ENCODE peak calls at places on chromosomes 12 and 14, in eight cellular contexts. R is AG09309, O is cardiac fibroblast, J is fibroblast of pulmonary artery, K is AG10803, C is NB4, V is choroid plexus epithelial cell, A is HepG2. I is an unnamed sample.

GRCh38 chr12:122395319-122395718 is 27.1 kb downstream of the CLIP1 start:
- DNase-seq in R (peak), O (peak), J (peak), K (peak), C (no peak), V (peak), A (no peak), I (peak)

GRCh38 chr12:62263956-62264355 is 3.8 kb downstream of the USP15 start:
- DNase-seq in R (no peak), O (no peak), J (no peak), K (no peak), C (no peak), V (no peak), A (no peak), I (no peak)

GRCh38 chr12:29320295-29321090 is 60.5 kb downstream of the ERGIC2 start:
- DNase-seq in R (peak), O (peak), J (peak), K (peak), C (no peak), V (peak), A (peak), I (peak)

GRCh38 chr12:60308366-60309000 is 712.7 kb downstream of the SLC16A7 start:
- DNase-seq in R (peak), O (peak), J (no peak), K (peak), C (no peak), V (peak), A (no peak), I (no peak)

GRCh38 chr12:67650528-67651379 is 2.2 kb downstream of the DYRK2 start:
- DNase-seq in R (no peak), O (no peak), J (no peak), K (no peak), C (peak), V (no peak), A (no peak), I (no peak)

GRCh38 chr14:51607677-51608076 is 44.0 kb upstream of the FRMD6 start:
- DNase-seq in R (peak), O (no peak), J (peak), K (peak), C (no peak), V (peak), A (no peak), I (peak)

GRCh38 chr12:104793968-104794367 is 164.1 kb downstream of the SLC41A2 start:
- DNase-seq in R (no peak), O (no peak), J (no peak), K (no peak), C (no peak), V (no peak), A (no peak), I (no peak)

GRCh38 chr12:6180300-6181051 is 19.7 kb upstream of the CD9 start:
- DNase-seq in R (no peak), O (peak), J (peak), K (peak), C (no peak), V (peak), A (peak), I (peak)

GRCh38 chr12:52912711-52913423 is 8.0 kb upstream of the KRT8 start:
- DNase-seq in R (no peak), O (no peak), J (no peak), K (no peak), C (no peak), V (no peak), A (no peak), I (no peak)

GRCh38 chr14:51999084-51999483 is 9.7 kb downstream of the RTRAF start:
- DNase-seq in R (no peak), O (peak), J (peak), K (peak), C (no peak), V (peak), A (no peak), I (no peak)

GRCh38 chr14:50871223-50871622 is 630 bp upstream of the ABHD12B start:
- DNase-seq in R (no peak), O (no peak), J (no peak), K (no peak), C (no peak), V (no peak), A (no peak), I (no peak)

GRCh38 chr12:64083285-64084210 is 138.5 kb downstream of the KICS2 start:
- DNase-seq in R (peak), O (peak), J (peak), K (peak), C (no peak), V (peak), A (no peak), I (peak)

DNA sequence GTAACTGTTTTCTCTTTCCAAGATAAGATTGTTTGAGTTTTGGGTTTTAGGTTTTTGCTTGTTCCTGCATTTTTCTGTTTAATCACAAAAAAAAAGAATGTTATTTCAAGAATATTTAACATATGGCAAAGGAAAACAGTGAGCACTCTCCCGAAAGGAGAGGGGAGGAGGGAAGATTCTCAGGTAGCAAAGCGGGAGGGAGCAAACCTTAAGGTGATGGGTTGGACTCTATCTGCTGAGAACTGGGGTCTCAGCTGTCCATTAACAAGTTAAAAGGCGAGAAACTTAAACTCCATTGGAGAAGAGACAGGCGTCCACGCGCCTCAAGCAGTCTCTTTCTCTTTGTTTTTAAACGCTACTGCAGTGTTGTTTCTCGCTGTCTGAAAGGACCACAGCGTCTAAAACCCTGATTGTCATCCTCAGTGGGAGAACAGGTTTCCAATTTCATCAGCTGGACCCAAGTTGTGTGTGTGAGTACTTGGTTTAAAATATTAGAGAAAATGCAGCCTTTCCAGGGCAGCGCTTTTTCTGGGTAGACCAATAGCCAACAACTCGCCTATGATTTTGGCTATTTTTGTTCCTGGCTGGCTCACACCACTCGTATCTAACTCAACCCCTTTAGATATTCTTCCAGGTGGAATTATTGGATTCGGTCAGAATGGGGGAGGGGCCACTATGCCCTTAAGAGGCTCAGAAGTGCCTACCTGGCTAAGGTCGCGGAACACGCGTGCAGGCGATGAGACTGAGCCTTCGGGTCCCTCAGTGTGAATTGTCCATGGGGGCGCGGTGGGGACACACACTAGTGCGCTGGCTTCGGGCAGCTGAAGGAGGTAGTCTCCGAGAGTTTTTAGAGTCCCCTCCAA is 8.2 kb downstream of the SIX1 start:
- DNase-seq in R (no peak), O (no peak), J (no peak), K (no peak), C (no peak), V (no peak), A (no peak), I (no peak)
- H3K4me3 ChIP-seq in R (no peak), O (no peak), J (no peak), K (no peak), C (no peak), V (no peak), A (no peak), I (no peak)

GRCh38 chr12:124694846-124695497 is 127.6 kb upstream of the NCOR2 start:
- DNase-seq in R (no peak), O (peak), J (peak), K (peak), C (peak), V (peak), A (no peak), I (peak)
- TF ChIP-seq CTCF in R (peak), O (peak), J (no peak), K (peak), C (no peak), V (no peak), A (no peak), I (no peak)

DNA sequence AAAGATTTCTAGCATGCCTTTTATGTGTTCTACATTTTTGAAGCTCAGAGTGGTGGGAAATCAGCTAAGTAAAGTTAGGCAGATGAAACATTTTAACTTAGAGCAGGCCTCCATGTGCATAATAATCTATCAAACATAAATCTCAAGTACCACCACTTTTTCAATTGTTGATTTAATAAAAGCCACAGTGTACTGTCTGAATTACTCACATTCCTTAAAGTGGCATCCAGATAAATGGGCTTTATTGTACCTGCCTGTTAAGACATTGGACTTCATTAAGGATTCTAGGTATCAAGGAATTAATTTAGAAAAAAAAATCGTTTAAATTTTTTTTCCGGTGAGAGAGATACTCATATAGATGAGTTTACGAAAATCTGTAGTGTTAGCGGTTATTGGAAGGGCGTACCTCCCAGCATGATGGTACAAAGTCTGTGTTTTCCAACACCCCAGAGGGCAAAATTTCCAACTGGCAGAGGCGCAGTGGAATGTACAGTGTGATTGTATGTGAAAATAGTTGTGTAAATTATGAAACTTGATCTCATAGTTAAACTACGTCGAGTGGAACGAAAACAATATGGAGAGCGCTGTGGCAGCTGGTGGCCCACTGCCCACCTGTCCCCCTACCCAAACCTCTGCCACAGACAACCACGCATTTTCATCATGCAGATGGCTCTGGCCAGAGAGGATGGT is 25.0 kb downstream of the ELK3 start:
- DNase-seq in R (no peak), O (no peak), J (no peak), K (no peak), C (no peak), V (no peak), A (peak), I (no peak)
- H3K4me3 ChIP-seq in R (peak), O (peak), J (no peak), K (peak), C (no peak), V (no peak), A (peak), I (no peak)

DNA sequence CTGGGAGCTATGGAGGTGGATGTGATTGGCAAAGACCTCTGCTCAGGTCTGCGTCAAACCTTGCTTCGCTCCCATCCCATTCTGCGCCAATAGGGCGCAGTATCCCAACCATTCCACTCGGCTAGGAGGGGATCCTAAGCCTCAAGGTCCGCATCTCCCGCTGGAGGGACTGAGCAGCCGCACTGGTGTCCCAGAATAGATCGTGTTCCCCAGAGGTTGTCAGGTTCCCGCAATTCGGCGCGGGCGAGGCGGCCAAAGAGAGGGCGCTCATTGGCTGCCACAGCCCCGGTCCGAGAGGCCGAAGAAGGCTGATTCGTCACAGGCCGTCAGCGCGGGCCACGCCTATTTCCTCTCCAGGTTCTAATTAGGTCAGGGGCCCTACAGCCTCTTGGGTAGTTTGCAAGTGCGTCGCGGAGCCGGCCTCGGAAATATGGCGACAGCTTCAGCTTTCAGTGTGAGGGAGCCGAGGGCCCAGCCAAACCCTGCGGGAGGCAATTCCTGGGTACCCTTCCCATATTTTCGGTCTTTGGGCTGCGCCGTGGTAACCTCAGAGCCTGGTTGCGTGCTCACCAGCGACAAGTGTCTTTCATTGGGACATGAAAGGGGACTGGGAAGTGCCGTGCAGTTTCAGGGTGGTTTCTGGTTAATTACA is 5.0 kb downstream of the OR10AD1 start:
- DNase-seq in R (peak), O (peak), J (peak), K (peak), C (peak), V (peak), A (no peak), I (peak)
- TF ChIP-seq CTCF in R (no peak), O (peak), J (no peak), K (peak), C (no peak), V (peak), A (no peak), I (no peak)

GRCh38 chr14:97218713-97219355 is 421.7 kb downstream of the VRK1 start:
- DNase-seq in R (no peak), O (no peak), J (no peak), K (peak), C (peak), V (no peak), A (no peak), I (no peak)

GRCh38 chr14:97215263-97215969 is 418.2 kb downstream of the VRK1 start:
- DNase-seq in R (no peak), O (no peak), J (no peak), K (no peak), C (no peak), V (no peak), A (no peak), I (no peak)

GRCh38 chr14:97219356-97220017 is 422.3 kb downstream of the VRK1 start:
- DNase-seq in R (no peak), O (no peak), J (no peak), K (no peak), C (no peak), V (no peak), A (no peak), I (no peak)

GRCh38 chr14:97217094-97217885 is 420.1 kb downstream of the VRK1 start:
- DNase-seq in R (no peak), O (no peak), J (no peak), K (no peak), C (no peak), V (no peak), A (no peak), I (no peak)

GRCh38 chr14:97218336-97218712 is 421.1 kb downstream of the VRK1 start:
- DNase-seq in R (no peak), O (no peak), J (no peak), K (no peak), C (no peak), V (no peak), A (no peak), I (no peak)
- H3K4me3 ChIP-seq in R (peak), O (no peak), J (no peak), K (peak), C (no peak), V (no peak), A (no peak), I (peak)

GRCh38 chr12:124734224-124734788 is 129.4 kb downstream of the SCARB1 start:
- DNase-seq in R (no peak), O (no peak), J (no peak), K (no peak), C (peak), V (peak), A (peak), I (peak)
- TF ChIP-seq CTCF in R (no peak), O (no peak), J (no peak), K (no peak), C (peak), V (peak), A (no peak), I (no peak)

GRCh38 chr12:109878749-109879148 is 1.6 kb downstream of the GLTP start:
- DNase-seq in R (no peak), O (no peak), J (no peak), K (no peak), C (no peak), V (no peak), A (no peak), I (no peak)
- H3K4me3 ChIP-seq in R (peak), O (peak), J (peak), K (peak), C (no peak), V (peak), A (peak), I (peak)

DNA sequence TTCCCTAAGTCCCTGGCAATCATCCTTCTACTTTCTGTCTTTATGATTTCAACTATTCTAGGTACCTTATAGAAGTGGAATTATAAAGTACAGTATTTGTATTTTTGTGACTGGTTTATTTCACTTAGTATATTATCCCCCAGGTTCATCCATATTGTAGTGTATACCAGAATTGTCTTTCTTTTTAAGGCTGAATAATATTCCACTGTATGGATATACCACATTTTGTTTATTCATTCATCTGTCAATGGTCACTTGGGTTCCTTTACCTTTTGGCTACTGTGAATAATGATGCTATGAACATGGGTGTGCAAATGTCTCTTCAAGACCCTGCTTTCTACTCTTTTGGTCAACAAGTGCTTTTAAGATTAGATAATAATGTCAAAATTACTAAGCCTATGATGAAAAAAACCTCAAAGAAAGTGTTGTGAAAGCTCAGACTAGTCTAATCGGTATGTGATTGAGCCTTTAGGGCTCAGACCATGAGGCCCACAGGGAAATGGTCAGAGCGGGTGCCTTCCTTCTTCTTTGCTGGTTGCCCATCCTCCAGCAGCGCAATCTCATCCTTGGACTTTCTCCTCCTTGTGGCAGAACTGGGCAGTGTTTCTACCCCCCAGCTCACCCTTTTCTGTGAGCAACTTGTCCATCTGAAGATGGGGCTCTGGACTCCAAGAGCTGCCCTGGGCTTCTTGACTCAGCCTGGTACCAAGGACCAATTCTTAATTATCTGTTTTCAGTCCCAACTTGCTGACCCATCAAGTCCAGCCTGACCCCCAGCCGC is 105.4 kb downstream of the TTC8 start:
- DNase-seq in R (no peak), O (peak), J (no peak), K (no peak), C (peak), V (no peak), A (peak), I (peak)
- TF ChIP-seq CTCF in R (peak), O (peak), J (peak), K (peak), C (peak), V (peak), A (peak), I (no peak)

DNA sequence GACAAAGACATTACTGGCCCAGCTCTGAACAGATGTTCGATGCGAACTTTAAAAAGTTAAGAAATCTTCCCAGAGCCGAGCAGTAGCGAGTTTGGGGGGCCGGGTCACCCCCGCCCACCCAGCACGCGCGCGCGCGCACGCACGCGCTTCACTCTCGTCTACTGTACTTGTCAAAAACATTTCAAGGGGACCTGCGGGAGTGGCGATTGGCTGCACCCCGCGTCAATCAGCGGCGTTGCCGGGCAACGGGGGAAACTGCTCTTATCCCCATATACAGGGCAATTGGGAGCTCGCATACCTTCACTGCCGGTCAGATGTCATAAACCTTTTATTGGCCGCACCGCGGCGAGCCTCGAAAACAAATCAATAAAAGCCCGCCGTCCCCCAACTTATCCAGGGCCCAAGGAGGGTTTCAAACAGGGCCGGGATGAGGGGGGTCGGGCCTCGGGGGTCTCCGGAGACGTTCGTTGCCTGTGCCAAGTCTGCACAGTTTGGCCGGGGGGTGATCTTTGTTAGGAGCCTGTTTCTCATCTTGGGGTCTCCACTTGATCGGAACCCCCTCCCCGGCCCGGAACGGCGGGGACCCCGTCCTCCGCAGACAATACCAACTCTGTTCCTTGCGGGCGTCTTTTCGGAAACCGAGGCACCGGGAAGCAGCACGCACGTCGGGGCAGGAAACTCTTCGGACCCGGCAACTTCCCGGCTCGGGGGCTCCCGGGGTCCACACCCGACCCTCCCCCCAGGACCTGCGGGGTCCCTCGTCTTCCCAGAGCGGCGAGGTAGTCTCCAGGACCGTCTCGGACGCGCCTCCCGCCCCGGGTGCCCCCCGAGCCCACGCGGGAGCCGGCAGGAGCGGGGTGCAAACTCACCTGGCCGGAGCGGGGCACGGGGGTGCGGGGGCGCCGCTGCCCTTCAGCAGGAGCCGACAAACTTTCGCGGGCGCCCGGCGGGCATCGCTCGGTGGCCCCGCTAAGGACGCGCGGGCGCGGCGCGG is 734 bp downstream of the FOXN3 start:
- DNase-seq in R (peak), O (peak), J (peak), K (peak), C (peak), V (peak), A (peak), I (peak)
- H3K4me3 ChIP-seq in R (peak), O (peak), J (peak), K (peak), C (peak), V (peak), A (peak), I (peak)